ENCODE peak calls at places on chromosomes 3 and 15, in seven cellular contexts. T is uterus, I is cardiac fibroblast, Q is PC-3, V is Peyer's patch, Y is ovary, N is D721Med. A is an unnamed sample.
A peak's percentile ranks its signal among the peaks of the same experiment; 100 is the strongest.

GRCh38 chr3:71109241-71109976 is 474.1 kb downstream of the FOXP1 start:
- DNase-seq in T (no peak), I (peak; percentile 86), Q (peak; percentile 86), V (no peak), Y (no peak), N (no peak), A (no peak)

GRCh38 chr3:17075907-17076306 is 191.2 kb downstream of the PLCL2 start:
- DNase-seq in T (no peak), I (no peak), Q (no peak), V (no peak), Y (no peak), N (no peak), A (no peak)

GRCh38 chr3:27659279-27660021 is 62.7 kb downstream of the EOMES start:
- DNase-seq in T (peak; percentile 33), I (peak; percentile 70), Q (peak; percentile 72), V (peak; percentile 83), Y (no peak), N (no peak), A (peak; percentile 58)

GRCh38 chr3:31404871-31405270 is 127.9 kb upstream of the STT3B start:
- DNase-seq in T (no peak), I (no peak), Q (no peak), V (no peak), Y (no peak), N (no peak), A (no peak)

GRCh38 chr3:158640646-158641045 is 3.7 kb upstream of the GFM1 start:
- DNase-seq in T (no peak), I (no peak), Q (no peak), V (no peak), Y (no peak), N (no peak), A (no peak)

GRCh38 chr3:58638586-58638985 is 28.0 kb downstream of the FAM3D start:
- DNase-seq in T (no peak), I (no peak), Q (no peak), V (no peak), Y (no peak), N (no peak), A (no peak)

GRCh38 chr3:160564949-160565441 is 376 bp downstream of the KPNA4 start:
- DNase-seq in T (no peak), I (peak; percentile 64), Q (peak; percentile 52), V (peak; percentile 84), Y (no peak), N (no peak), A (peak; percentile 66)

GRCh38 chr3:160665784-160666526 is 11.0 kb upstream of the ARL14 start:
- DNase-seq in T (no peak), I (peak; percentile 88), Q (peak; percentile 90), V (peak; percentile 64), Y (no peak), N (no peak), A (peak; percentile 25)

GRCh38 chr3:188690076-188690475 is 481.7 kb upstream of the TPRG1 start:
- DNase-seq in T (no peak), I (no peak), Q (no peak), V (no peak), Y (no peak), N (no peak), A (no peak)

GRCh38 chr3:71064976-71065763 is 518.4 kb downstream of the FOXP1 start:
- DNase-seq in T (peak; percentile 61), I (peak; percentile 62), Q (peak; percentile 48), V (peak; percentile 83), Y (peak; percentile 76), N (peak; percentile 28), A (peak; percentile 60)

GRCh38 chr15:96474274-96474673 is 143.8 kb downstream of the NR2F2 start:
- DNase-seq in T (no peak), I (no peak), Q (no peak), V (peak; percentile 51), Y (no peak), N (no peak), A (no peak)

GRCh38 chr3:14784087-14784596 is 34.6 kb upstream of the FGD5 start:
- DNase-seq in T (no peak), I (no peak), Q (no peak), V (no peak), Y (no peak), N (no peak), A (no peak)

GRCh38 chr15:80619677-80620076 is 75.4 kb upstream of the ABHD17C start:
- DNase-seq in T (no peak), I (peak; percentile 33), Q (peak; percentile 13), V (no peak), Y (no peak), N (no peak), A (no peak)

GRCh38 chr3:113968986-113969385 is 21.2 kb downstream of the ZDHHC23 start:
- DNase-seq in T (no peak), I (peak; percentile 34), Q (no peak), V (no peak), Y (no peak), N (no peak), A (no peak)

GRCh38 chr3:99356681-99357080 is 281.7 kb upstream of the COL8A1 start:
- DNase-seq in T (no peak), I (no peak), Q (no peak), V (no peak), Y (no peak), N (no peak), A (no peak)

GRCh38 chr3:43076857-43077256 is 29.0 kb downstream of the POMGNT2 start:
- DNase-seq in T (no peak), I (no peak), Q (no peak), V (no peak), Y (peak; percentile 60), N (no peak), A (no peak)

GRCh38 chr3:87206070-87206469 is 21.0 kb upstream of the CHMP2B start:
- DNase-seq in T (no peak), I (peak; percentile 78), Q (peak; percentile 98), V (no peak), Y (no peak), N (no peak), A (no peak)

GRCh38 chr3:1272541-1273265 is 179.9 kb downstream of the CNTN6 start:
- DNase-seq in T (no peak), I (no peak), Q (no peak), V (no peak), Y (no peak), N (no peak), A (no peak)

GRCh38 chr3:23900744-23901143 is 16.0 kb downstream of the NKIRAS1 start:
- DNase-seq in T (no peak), I (peak; percentile 32), Q (no peak), V (no peak), Y (no peak), N (no peak), A (no peak)

GRCh38 chr3:129123314-129124060 is 1.9 kb upstream of the RAB43 start:
- DNase-seq in T (no peak), I (no peak), Q (no peak), V (peak; percentile 52), Y (no peak), N (no peak), A (no peak)

DNA sequence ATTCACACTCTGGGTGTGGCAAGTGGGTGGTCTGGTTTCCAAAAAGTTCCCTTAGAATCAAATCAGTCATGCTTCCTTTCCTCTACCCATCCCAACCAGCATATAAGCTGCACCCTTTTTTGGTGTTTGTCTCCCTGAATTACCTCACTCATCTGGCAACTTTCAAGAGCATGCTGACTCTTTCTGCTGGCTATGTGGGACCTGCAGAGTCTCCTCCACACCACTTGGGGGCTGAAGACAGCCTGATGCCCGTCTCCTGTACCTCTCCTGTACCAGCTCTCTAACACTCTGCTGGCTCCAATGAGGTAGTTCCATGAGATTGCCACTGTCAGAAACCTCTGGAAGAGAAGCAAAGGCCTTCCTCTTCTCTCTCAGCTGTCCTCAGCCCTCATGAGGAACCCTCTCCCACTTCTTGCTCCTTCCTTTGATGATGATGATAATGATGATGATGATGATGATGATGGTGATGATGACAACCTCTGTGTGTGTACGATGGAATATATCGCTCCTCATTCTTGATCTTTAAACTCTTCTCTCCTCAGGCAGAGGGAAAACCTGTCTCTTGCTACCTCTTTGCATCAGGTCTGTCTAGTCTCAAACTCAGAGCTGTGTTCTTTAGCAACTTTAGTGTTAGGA is 257.4 kb downstream of the ZNF621 start:
- DNase-seq in T (no peak), I (peak; percentile 6), Q (peak; percentile 9), V (no peak), Y (no peak), N (no peak), A (peak; percentile 6)
- TF ChIP-seq CTCF in T (no peak), I (peak; percentile 25), Q (peak; percentile 45), V (no peak), Y (no peak), N (no peak), A (no peak)

DNA sequence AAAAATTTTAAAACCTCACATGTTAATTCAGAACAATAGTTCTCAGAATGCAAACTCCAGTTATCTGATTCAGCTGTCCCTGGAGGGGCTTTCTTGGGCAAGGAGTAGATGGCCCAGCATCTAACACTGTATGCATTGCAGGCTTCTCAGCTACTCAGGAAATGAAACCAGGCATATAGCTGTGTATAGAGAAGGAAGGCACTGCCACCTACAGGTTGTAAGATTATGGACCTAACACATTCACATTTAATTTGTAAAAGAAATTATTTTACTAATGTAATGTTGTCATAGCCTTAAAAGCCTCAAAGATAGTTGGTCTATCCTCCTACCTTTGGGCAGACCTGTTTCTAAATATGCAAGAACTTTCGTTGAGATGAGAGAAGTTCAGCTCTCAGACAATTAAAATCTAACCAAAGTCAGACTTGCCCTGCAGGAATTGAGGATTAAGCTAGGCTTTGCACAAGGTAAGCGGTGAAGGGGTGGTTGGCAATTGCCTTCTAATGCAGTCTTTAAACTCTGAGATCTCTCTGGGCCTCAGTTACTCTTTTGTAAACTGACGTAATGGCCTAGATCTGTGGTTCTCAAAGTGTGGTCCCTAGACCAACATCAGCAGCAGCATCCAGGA is 132.8 kb upstream of the SLC24A5 start:
- DNase-seq in T (no peak), I (peak; percentile 82), Q (peak; percentile 60), V (peak; percentile 57), Y (no peak), N (peak; percentile 18), A (peak; percentile 35)
- TF ChIP-seq CTCF in T (peak; percentile 70), I (peak; percentile 58), Q (peak; percentile 70), V (peak; percentile 87), Y (peak; percentile 73), N (peak; percentile 80), A (peak; percentile 67)

GRCh38 chr15:42508263-42508690 is 12.8 kb downstream of the SNAP23 start:
- DNase-seq in T (peak; percentile 76), I (peak; percentile 69), Q (no peak), V (no peak), Y (peak; percentile 51), N (no peak), A (no peak)
- TF ChIP-seq CTCF in T (no peak), I (no peak), Q (no peak), V (no peak), Y (no peak), N (no peak), A (no peak)

DNA sequence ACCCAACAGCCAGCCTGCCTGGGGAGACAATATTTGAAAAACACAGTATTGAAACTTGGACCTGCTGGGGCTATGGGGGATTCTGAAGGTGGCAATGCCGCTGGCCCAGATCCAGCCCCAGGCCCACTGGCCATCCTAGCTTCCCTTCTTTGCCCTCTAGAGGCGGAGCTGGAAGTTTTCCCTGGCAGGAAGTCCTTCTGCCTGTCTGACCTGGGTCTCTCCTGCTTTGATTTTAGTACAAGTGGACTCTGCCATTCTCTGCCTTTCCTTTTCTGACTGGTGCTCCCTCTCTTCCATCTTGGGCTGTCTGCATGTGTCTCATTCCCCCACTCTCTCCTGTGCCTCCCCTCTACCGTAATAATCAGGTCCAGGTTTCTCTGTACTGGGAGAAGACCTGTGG is 3.6 kb downstream of the SEMA3F start:
- DNase-seq in T (no peak), I (no peak), Q (no peak), V (no peak), Y (no peak), N (no peak), A (no peak)
- TF ChIP-seq CTCF in T (no peak), I (no peak), Q (peak; percentile 16), V (no peak), Y (no peak), N (no peak), A (no peak)